ENCODE peak calls at places on chromosome 3, in eight cellular contexts. S is CD4-positive, alpha-beta memory T cell; I is uterus; F is caudate nucleus; Q is GM23248; C is hepatocyte; D is prostate gland; O is sigmoid colon. U is an unnamed sample.

GRCh38 chr3:47318921-47319320 is 36.2 kb downstream of the KLHL18 start:
- DNase-seq in D (no peak), I (no peak), S (no peak), F (no peak), C (no peak), O (no peak), Q (peak), U (no peak)

GRCh38 chr3:56869157-56869889 is 67.6 kb upstream of the ARHGEF3 start:
- DNase-seq in O (no peak), D (no peak), I (no peak), Q (no peak), C (no peak), F (no peak), S (no peak), U (no peak)

GRCh38 chr3:12560505-12561188 is 3.8 kb downstream of the MKRN2 start:
- DNase-seq in D (no peak), I (no peak), Q (no peak), O (no peak), S (no peak), C (no peak), F (no peak), U (no peak)

GRCh38 chr3:127078626-127079025 is 95.7 kb downstream of the PLXNA1 start:
- DNase-seq in C (no peak), Q (no peak), O (peak), F (no peak), S (no peak), I (no peak), D (no peak), U (peak)

GRCh38 chr3:159971311-159971710 is 17.3 kb upstream of the IL12A start:
- DNase-seq in O (no peak), D (no peak), C (no peak), Q (no peak), I (no peak), F (no peak), S (no peak), U (no peak)

GRCh38 chr3:178082508-178082907 is 453.7 kb upstream of the KCNMB2 start:
- DNase-seq in C (no peak), O (no peak), F (no peak), S (no peak), D (peak), I (no peak), Q (no peak), U (no peak)

GRCh38 chr3:12758025-12758830 is 831 bp downstream of the TMEM40 start:
- DNase-seq in I (peak), C (peak), S (no peak), O (peak), F (no peak), Q (peak), D (peak), U (peak)

GRCh38 chr3:42653560-42654330 is at the start of gene ZBTB47:
- DNase-seq in D (no peak), F (no peak), S (no peak), Q (peak), C (peak), I (peak), O (peak), U (peak)

GRCh38 chr3:81549388-81549787 is 212.1 kb downstream of the GBE1 start:
- DNase-seq in F (no peak), D (no peak), Q (no peak), C (no peak), O (no peak), S (no peak), I (no peak), U (no peak)

GRCh38 chr3:53056442-53056841 is 10.6 kb upstream of the SFMBT1 start:
- DNase-seq in C (no peak), Q (peak), F (no peak), I (no peak), S (no peak), O (peak), D (no peak), U (no peak)

GRCh38 chr3:192851821-192852352 is 65.8 kb downstream of the MB21D2 start:
- DNase-seq in O (peak), Q (peak), S (no peak), C (peak), D (peak), I (no peak), F (no peak), U (peak)

GRCh38 chr3:12187448-12188327 is 29.0 kb upstream of the TIMP4 start:
- DNase-seq in D (no peak), I (peak), S (no peak), O (no peak), C (no peak), Q (peak), F (no peak), U (peak)

GRCh38 chr3:183306798-183307671 is 54.0 kb downstream of the B3GNT5 start:
- DNase-seq in D (peak), S (no peak), F (no peak), I (no peak), Q (peak), C (peak), O (peak), U (peak)

DNA sequence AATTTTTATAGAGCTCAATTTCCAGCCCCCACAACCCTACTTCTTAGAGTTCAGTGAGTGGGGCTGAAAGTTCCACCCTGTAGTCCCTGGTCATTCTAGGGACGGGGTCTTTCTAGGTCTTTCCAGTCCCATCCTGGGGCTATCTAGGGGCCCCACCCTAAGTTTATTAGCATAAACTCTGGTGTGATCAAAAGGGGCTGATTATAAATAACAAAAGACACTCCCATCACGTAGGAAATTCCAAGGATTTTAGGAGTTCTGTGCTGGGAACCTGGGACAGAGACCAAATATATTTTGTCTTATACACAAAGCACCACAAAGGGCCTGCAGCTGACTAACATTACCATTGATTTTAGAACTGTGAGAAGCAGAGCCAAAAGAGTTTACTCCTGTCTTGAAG is 41.9 kb downstream of the RAD54L2 start:
- DNase-seq in S (no peak), I (no peak), O (no peak), F (no peak), C (no peak), D (no peak), Q (no peak), U (no peak)
- H3K27ac ChIP-seq in S (no peak), I (no peak), O (no peak), F (no peak), C (no peak), D (no peak), Q (no peak), U (no peak)

GRCh38 chr3:64215084-64215483 is 10.2 kb downstream of the PRICKLE2 start:
- DNase-seq in S (no peak), F (no peak), Q (no peak), C (no peak), D (no peak), O (no peak), I (no peak), U (no peak)
- H3K27ac ChIP-seq in S (no peak), F (no peak), Q (peak), C (peak), D (no peak), O (peak), I (peak), U (peak)

GRCh38 chr3:71578045-71578730 is 5.3 kb downstream of the FOXP1 start:
- DNase-seq in Q (peak), O (no peak), I (no peak), F (no peak), C (no peak), S (no peak), D (no peak), U (no peak)
- H3K27ac ChIP-seq in Q (no peak), O (peak), I (peak), F (peak), C (peak), S (no peak), D (peak), U (peak)

GRCh38 chr3:67906256-67906655 is 251.8 kb upstream of the SUCLG2 start:
- DNase-seq in F (no peak), I (no peak), C (no peak), S (no peak), Q (no peak), D (no peak), O (no peak), U (no peak)
- H3K27ac ChIP-seq in F (no peak), I (no peak), C (no peak), S (no peak), Q (no peak), D (no peak), O (no peak), U (no peak)

GRCh38 chr3:129622933-129623332 is 16.5 kb upstream of the PLXND1 start:
- DNase-seq in C (no peak), I (no peak), F (no peak), D (no peak), S (no peak), O (no peak), Q (no peak), U (no peak)
- H3K27ac ChIP-seq in C (no peak), I (peak), F (no peak), D (peak), S (no peak), O (peak), Q (no peak), U (peak)

DNA sequence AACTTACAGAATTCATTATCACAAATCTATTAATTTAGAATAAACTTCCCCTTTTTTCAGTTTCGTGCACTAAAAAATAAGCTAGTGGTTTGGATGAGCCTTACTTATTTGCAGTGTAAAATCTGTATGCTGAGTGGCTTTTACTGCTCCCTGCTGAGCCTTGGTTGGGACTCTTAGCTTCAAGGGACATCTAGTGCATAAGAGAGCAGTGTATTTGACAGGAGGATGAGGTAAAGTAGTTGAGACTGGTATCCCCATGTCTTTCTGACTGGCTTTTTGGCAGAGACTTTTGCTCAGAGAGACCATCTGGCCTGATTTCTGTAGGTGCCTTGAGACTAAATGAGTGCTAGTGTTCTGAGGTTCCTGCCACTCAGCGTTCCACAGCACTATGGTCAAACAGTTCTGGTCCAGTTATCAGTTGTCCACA is 11.8 kb downstream of the CAPN7 start:
- DNase-seq in C (no peak), I (no peak), S (no peak), Q (no peak), D (no peak), F (no peak), O (no peak), U (no peak)
- H3K27ac ChIP-seq in C (no peak), I (no peak), S (no peak), Q (no peak), D (no peak), F (peak), O (peak), U (no peak)

GRCh38 chr3:58018892-58019291 is 10.7 kb downstream of the FLNB start:
- DNase-seq in S (no peak), I (no peak), F (no peak), C (no peak), Q (no peak), O (no peak), D (no peak), U (no peak)
- H3K27ac ChIP-seq in S (no peak), I (peak), F (no peak), C (peak), Q (no peak), O (peak), D (peak), U (no peak)

DNA sequence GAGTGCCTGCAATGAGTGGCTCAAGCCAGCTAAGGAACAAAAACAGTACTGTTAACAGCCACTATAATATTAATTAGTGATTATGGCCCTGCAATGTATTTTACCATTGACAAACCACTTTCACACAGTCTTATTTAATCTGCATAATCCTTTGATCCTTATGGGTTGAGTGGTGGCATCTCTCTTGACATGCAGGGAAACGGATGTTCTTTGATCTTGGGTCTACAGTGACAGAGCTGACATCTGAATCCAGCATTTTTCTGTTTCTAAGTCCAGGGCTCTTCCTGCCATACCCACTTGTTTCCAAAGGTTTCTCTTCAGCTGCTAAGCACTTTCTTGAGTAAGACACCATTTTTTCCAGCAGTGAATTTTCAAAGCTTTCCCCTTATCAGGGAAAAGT is 277.7 kb upstream of the ROPN1 start:
- DNase-seq in D (no peak), O (no peak), F (no peak), I (no peak), C (no peak), Q (no peak), S (no peak), U (no peak)
- H3K27ac ChIP-seq in D (no peak), O (no peak), F (no peak), I (peak), C (no peak), Q (no peak), S (no peak), U (no peak)

DNA sequence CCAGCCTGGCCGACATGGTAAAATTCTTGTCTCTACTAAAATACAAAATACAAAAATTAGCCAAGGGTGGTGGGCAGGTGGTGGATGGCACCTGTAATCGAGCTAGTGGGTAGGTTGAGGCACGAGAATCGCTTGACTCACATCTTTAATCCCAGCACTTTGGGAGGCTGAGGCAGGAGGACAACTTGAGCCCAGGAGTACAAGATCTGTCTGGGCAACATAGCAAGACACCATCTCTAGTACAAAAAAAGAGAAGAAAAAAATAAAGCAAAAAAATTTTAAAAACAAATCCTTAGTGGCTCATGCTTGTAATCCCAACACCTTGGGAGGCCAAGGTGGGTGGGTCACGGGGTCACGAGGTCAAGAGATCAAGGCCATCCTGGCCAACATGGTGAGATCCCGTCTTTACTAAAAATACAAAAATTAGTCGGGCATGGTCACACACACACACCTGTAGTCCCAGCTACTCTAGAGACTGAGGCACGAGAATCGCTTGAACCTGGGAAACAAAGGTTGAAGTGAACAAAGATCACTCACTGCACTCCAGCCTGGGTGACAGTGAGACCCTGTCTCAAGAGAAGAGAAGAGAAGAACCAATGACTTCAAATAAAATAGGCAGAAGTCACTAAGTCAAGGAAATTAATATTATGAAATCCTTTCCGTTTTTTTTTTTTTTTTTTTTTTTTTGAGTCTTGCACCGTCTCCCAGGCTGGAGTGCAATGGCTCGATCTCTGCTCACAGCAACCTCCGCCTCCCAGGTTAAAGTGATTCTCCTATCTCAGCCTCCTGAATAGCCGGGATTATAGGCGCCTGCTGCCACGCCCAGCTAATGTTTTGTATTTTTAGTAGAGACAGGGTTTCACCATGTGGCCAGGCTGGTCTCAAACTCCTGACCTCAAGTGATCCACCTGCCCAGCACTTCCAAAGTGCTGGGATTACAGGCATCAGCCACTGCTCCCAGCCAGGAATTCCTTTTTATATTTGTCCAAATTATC is 4.9 kb downstream of the RHOA start:
- DNase-seq in S (no peak), I (no peak), O (no peak), C (no peak), F (no peak), D (no peak), Q (no peak), U (peak)
- H3K27ac ChIP-seq in S (no peak), I (peak), O (peak), C (peak), F (no peak), D (no peak), Q (peak), U (peak)

U was measured in lower lobe of right lung.